ENCODE peak calls at places on chromosomes 5 and 9, in ten cellular contexts. Q, J, K, I, Z, P, G, A, S and M are unnamed samples.

GRCh38 chr5:111122398-111122797 is 30.2 kb downstream of the WDR36 start:
- DNase-seq in Q (no peak), J (no peak), K (no peak), I (no peak), Z (no peak), P (no peak), G (no peak), A (no peak), S (no peak), M (no peak)

GRCh38 chr5:50814541-50814940 is 148.1 kb downstream of the PARP8 start:
- DNase-seq in Q (no peak), J (no peak), K (no peak), I (no peak), Z (no peak), P (no peak), G (no peak), A (no peak), S (no peak), M (no peak)

GRCh38 chr9:93259490-93260289 is 75.8 kb downstream of the WNK2 start:
- DNase-seq in Q (no peak), J (no peak), K (peak), I (no peak), Z (no peak), P (peak), G (no peak), A (no peak), S (no peak), M (no peak)

GRCh38 chr9:130034570-130034969 is 8.4 kb downstream of the FNBP1 start:
- DNase-seq in Q (peak), J (no peak), K (no peak), I (peak), Z (peak), P (no peak), G (no peak), A (peak), S (no peak), M (peak)

GRCh38 chr5:138874771-138875628 is at the start of gene LRRTM2:
- DNase-seq in Q (peak), J (no peak), K (no peak), I (peak), Z (peak), P (no peak), G (no peak), A (peak), S (peak), M (peak)

GRCh38 chr5:154562244-154562861 is 84.3 kb upstream of the HAND1 start:
- DNase-seq in Q (no peak), J (no peak), K (no peak), I (no peak), Z (no peak), P (peak), G (no peak), A (no peak), S (no peak), M (no peak)

GRCh38 chr5:1881731-1882336 is 891 bp downstream of the IRX4 start:
- DNase-seq in Q (no peak), J (no peak), K (no peak), I (no peak), Z (no peak), P (no peak), G (no peak), A (no peak), S (no peak), M (no peak)

GRCh38 chr9:104322581-104322980 is 181.5 kb upstream of the OR13F1 start:
- DNase-seq in Q (no peak), J (no peak), K (no peak), I (no peak), Z (no peak), P (no peak), G (no peak), A (no peak), S (no peak), M (no peak)

GRCh38 chr5:130720355-130720754 is 444.7 kb downstream of the HINT1 start:
- DNase-seq in Q (peak), J (peak), K (no peak), I (peak), Z (peak), P (no peak), G (no peak), A (no peak), S (no peak), M (peak)

GRCh38 chr9:82467478-82467877 is 478.9 kb downstream of the SPATA31D1 start:
- DNase-seq in Q (no peak), J (no peak), K (no peak), I (peak), Z (no peak), P (no peak), G (no peak), A (no peak), S (no peak), M (no peak)

GRCh38 chr9:82466616-82467251 is 478.2 kb downstream of the SPATA31D1 start:
- DNase-seq in Q (no peak), J (no peak), K (no peak), I (peak), Z (peak), P (no peak), G (no peak), A (no peak), S (peak), M (peak)
- TF ChIP-seq CTCF in Q (no peak), J (no peak), K (no peak), I (peak), Z (peak), P (peak), G (peak), A (peak), S (no peak), M (peak)

DNA sequence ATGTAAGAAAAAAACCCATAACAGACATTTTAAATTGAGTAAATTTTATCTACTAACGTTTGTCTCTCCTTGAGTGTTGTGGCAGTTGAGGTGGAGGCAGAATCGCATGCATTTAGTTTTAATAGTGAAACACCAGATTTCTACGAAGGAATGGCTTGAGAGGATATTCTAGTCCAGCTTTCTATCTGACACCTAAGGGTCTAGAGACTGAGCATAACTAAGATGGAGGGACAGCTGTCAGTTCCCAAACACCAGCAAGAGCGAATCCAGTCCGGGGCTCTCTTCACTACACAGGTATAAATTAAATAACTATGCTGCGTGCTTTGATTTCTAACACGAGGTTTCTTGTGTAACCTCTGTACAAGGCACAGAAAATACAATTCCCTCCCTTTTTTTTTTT is 1.4 kb downstream of the NCBP1 start:
- DNase-seq in Q (no peak), J (no peak), K (no peak), I (no peak), Z (no peak), P (no peak), G (no peak), A (no peak), S (no peak), M (no peak)
- H3K4me3 ChIP-seq in Q (peak), J (peak), K (no peak), I (peak), Z (no peak), P (no peak), G (peak), A (peak), S (no peak), M (peak)

GRCh38 chr5:44808435-44809214 is at the start of gene MRPS30:
- DNase-seq in Q (peak), J (peak), K (peak), I (peak), Z (peak), P (peak), G (peak), A (peak), S (peak), M (peak)
- TF ChIP-seq CTCF in Q (peak), J (peak), K (peak), I (peak), Z (peak), P (no peak), G (peak), A (peak), S (peak), M (peak)

DNA sequence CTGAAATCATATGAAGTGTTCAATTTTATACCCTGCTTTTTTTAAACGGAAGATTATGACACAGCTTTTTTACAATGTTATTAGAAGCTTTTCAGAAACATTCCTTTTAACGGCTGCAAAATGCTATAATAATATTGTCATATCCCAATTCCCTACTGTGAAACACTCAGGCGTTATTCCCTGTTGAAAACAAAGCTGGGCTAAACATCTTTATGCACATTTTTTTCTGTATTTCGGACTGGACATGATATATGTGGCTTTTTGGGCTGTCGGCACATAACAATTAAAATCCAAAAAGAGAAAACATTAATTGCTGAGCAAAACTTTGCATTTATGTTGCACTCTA is 12.0 kb upstream of the CTSL start:
- DNase-seq in Q (no peak), J (no peak), K (no peak), I (no peak), Z (no peak), P (no peak), G (no peak), A (no peak), S (no peak), M (no peak)
- H3K4me3 ChIP-seq in Q (peak), J (peak), K (no peak), I (peak), Z (no peak), P (no peak), G (peak), A (peak), S (no peak), M (peak)